ENCODE peak calls at places on chromosomes 5 and 9, in five cellular contexts. I is IMR-90, N is heart right ventricle, Z is HepG2, Y is esophagus squamous epithelium. B is an unnamed sample.
A peak's percentile ranks its signal among the peaks of the same experiment; 100 is the strongest.

GRCh38 chr5:30749971-30750370 is 443.5 kb upstream of the CDH6 start:
- DNase-seq in Z (no peak), N (no peak), I (peak; percentile 33), Y (no peak), B (no peak)

GRCh38 chr9:121944741-121945191 is 148.3 kb downstream of the TTLL11 start:
- DNase-seq in Z (no peak), Y (no peak), N (no peak), I (peak; percentile 87), B (no peak)

GRCh38 chr9:36399980-36400331 is at the start of gene RNF38:
- DNase-seq in Z (no peak), I (no peak), N (no peak), Y (no peak), B (no peak)

GRCh38 chr5:150636391-150637244 is 3.8 kb upstream of the SYNPO start:
- DNase-seq in Y (no peak), Z (no peak), I (peak; percentile 68), N (peak; percentile 76), B (no peak)

GRCh38 chr9:12166511-12166910 is 526.7 kb upstream of the TYRP1 start:
- DNase-seq in I (no peak), Z (no peak), Y (no peak), N (no peak), B (no peak)

GRCh38 chr9:96378187-96378586 is 5.3 kb downstream of the SLC35D2 start:
- DNase-seq in Z (no peak), N (no peak), I (no peak), Y (no peak), B (no peak)

GRCh38 chr9:107309271-107309670 is 26.2 kb downstream of the RAD23B start:
- DNase-seq in Z (no peak), N (no peak), Y (no peak), I (no peak), B (no peak)

GRCh38 chr9:72983512-72984021 is 30.7 kb upstream of the ALDH1A1 start:
- DNase-seq in N (no peak), Y (no peak), Z (peak; percentile 87), I (no peak), B (no peak)

GRCh38 chr9:128863647-128864046 is 18.1 kb downstream of the KYAT1 start:
- DNase-seq in Y (no peak), Z (peak; percentile 72), N (peak; percentile 65), I (peak; percentile 36), B (no peak)

GRCh38 chr5:150670961-150671337 is 9.9 kb downstream of the MYOZ3 start:
- DNase-seq in Z (no peak), Y (no peak), I (no peak), N (no peak), B (no peak)

GRCh38 chr5:62920856-62921255 is 342.2 kb downstream of the LRRC70 start:
- DNase-seq in I (no peak), Y (no peak), Z (no peak), N (no peak), B (no peak)

GRCh38 chr5:107381189-107381856 is 289.4 kb downstream of the EFNA5 start:
- DNase-seq in Z (peak; percentile 45), Y (no peak), N (no peak), I (peak; percentile 75), B (no peak)

GRCh38 chr9:13061390-13061789 is 218.1 kb downstream of the MPDZ start:
- DNase-seq in Y (no peak), Z (no peak), I (no peak), N (no peak), B (no peak)

GRCh38 chr5:172640822-172641358 is at the start of gene NEURL1B:
- DNase-seq in Z (peak; percentile 29), N (peak; percentile 81), I (peak; percentile 43), Y (no peak), B (no peak)

GRCh38 chr9:131578778-131579504 is 33.6 kb downstream of the PRRT1B start:
- DNase-seq in Z (no peak), N (no peak), I (no peak), Y (no peak), B (no peak)

GRCh38 chr5:131285637-131286399 is 22.0 kb downstream of the CDC42SE2 start:
- DNase-seq in Y (no peak), Z (no peak), I (no peak), N (no peak), B (no peak)

GRCh38 chr5:95822408-95823240 is at the start of gene GLRX:
- DNase-seq in I (peak; percentile 89), N (peak; percentile 75), Z (peak; percentile 65), Y (peak; percentile 33), B (peak; percentile 48)

GRCh38 chr9:79213417-79214125 is 358.2 kb upstream of the TLE4 start:
- DNase-seq in N (no peak), Y (no peak), Z (no peak), I (peak; percentile 70), B (no peak)

DNA sequence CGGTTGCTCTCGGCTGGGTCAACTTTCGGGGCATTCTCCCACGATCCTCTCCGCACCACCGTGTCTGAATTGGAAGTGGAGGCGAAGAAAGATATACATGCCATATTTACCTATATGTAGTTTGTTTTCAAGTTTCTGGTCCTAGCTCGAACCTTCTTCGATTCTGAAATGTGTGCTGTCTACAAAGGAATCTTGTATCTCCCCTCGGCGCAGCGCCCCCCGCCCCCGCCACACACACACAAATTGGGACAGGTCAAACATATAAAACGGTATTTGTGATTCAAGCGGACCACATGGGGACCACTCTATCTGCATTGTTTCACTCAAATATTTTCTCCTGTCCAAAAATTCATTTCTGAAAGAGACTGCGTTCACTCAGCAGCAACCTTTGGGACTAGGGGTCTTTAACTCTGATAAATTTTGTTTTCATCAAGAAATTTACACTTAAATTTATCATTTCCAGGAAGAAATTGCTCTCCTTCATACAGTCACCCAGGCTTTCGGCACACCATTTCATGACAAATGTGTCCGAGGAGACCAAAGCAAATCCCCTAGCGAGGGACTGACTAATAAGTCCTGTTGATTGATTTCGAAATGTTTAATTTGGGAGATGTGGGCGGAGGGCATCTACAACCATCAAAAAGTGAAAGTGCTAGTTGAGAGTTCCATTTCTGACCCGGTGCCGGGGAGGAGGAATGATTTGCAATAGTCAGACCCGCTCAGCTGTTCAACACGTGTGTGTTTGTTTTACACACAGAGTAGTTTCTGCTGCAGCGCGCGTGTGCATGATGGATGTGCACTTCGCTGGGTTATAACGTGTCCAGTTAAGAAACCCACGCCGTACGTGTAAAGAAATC is 1.1 kb upstream of the NR4A3 start:
- DNase-seq in N (peak; percentile 74), Y (no peak), Z (peak; percentile 47), I (peak; percentile 89), B (peak; percentile 55)
- H3K4me1 ChIP-seq in N (peaks cover 15% of the 10 kb centered on the region), Y (peaks cover 25% of the 10 kb centered on the region), Z (peaks cover 50% of the 10 kb centered on the region), I (peaks cover 3% of the 10 kb centered on the region), B (peaks cover 5% of the 10 kb centered on the region)

GRCh38 chr9:110952018-110952864 is 86.0 kb downstream of the LPAR1 start:
- DNase-seq in Z (no peak), Y (no peak), N (no peak), I (no peak), B (no peak)
- H3K4me3 ChIP-seq in Z (no peak overlapping the region), Y (no peak overlapping the region), N (no peak overlapping the region), I (no peak overlapping the region), B (peak overlapping the region; percentile 6)

GRCh38 chr5:165457854-165458481 is 1952.5 kb downstream of the MAT2B start:
- DNase-seq in N (no peak), Z (no peak), I (peak; percentile 55), Y (no peak), B (no peak)

GRCh38 chr5:165460911-165461310 is 1955.5 kb downstream of the MAT2B start:
- DNase-seq in Y (no peak), N (no peak), Z (no peak), I (peak; percentile 15), B (no peak)

GRCh38 chr5:165459232-165459631 is 1953.8 kb downstream of the MAT2B start:
- DNase-seq in I (peak; percentile 61), Y (no peak), Z (no peak), N (no peak), B (no peak)
- TF ChIP-seq CTCF in I (no peak), Y (no peak), Z (no peak), N (no peak), B (no peak)

GRCh38 chr5:119338326-119338957 is 17.4 kb upstream of the TNFAIP8 start:
- DNase-seq in I (no peak), N (no peak), Y (no peak), Z (no peak), B (no peak)

GRCh38 chr5:119336846-119337564 is 18.8 kb upstream of the TNFAIP8 start:
- DNase-seq in Y (no peak), N (no peak), Z (no peak), I (no peak), B (no peak)

GRCh38 chr5:119333421-119333851 is 22.4 kb upstream of the TNFAIP8 start:
- DNase-seq in Y (no peak), N (no peak), Z (no peak), I (peak; percentile 21), B (no peak)

GRCh38 chr5:119335261-119335677 is 20.6 kb upstream of the TNFAIP8 start:
- DNase-seq in Y (no peak), I (no peak), Z (no peak), N (no peak), B (no peak)

DNA sequence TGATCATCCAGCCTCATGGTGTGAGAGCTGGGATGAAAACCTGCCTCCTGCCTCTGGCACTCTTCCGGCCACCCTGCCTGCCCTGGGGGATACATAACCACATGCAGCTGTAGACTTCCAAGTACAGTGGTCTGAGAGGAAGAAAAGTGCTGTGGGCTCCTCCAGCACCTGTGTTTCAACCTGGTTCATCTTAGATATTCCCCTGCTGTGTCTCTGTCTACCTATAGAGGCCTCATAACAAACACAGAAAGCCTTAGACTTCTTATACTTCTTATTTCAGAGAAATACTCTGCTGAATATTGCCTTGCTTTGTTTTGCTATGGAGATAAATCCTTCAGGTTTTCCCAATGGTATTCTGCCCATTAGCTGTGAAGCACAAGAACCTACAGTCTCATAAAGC is 19.6 kb upstream of the TNFAIP8 start:
- DNase-seq in Z (no peak), N (no peak), I (no peak), Y (no peak), B (no peak)
- H3K4me1 ChIP-seq in Z (peaks cover 13% of the 10 kb centered on the region), N (peaks cover 6% of the 10 kb centered on the region), I (peaks cover 5% of the 10 kb centered on the region), Y (peaks cover 28% of the 10 kb centered on the region), B (peaks cover 3% of the 10 kb centered on the region)

GRCh38 chr5:123879071-123879470 is 367.1 kb downstream of the CSNK1G3 start:
- DNase-seq in N (no peak), I (no peak), Z (no peak), Y (no peak), B (no peak)

GRCh38 chr5:123871373-123871772 is 359.4 kb downstream of the CSNK1G3 start:
- DNase-seq in Y (no peak), I (no peak), N (no peak), Z (no peak), B (no peak)

GRCh38 chr5:123876265-123876790 is 364.4 kb downstream of the CSNK1G3 start:
- DNase-seq in Y (no peak), N (no peak), I (no peak), Z (no peak), B (no peak)

GRCh38 chr5:123875444-123876264 is 363.7 kb downstream of the CSNK1G3 start:
- DNase-seq in I (no peak), N (peak; percentile 24), Z (peak; percentile 52), Y (no peak), B (no peak)

GRCh38 chr5:123874600-123875201 is 362.7 kb downstream of the CSNK1G3 start:
- DNase-seq in Y (no peak), I (peak; percentile 12), N (peak; percentile 14), Z (peak; percentile 26), B (no peak)
- H3K4me3 ChIP-seq in Y (no peak overlapping the region), I (no peak overlapping the region), N (no peak overlapping the region), Z (no peak overlapping the region), B (no peak overlapping the region)

B was measured in breast epithelium.